ENCODE peak calls at places on chromosomes 2 and 18, in seven cellular contexts. C, X, R, T, Q, F and H are unnamed samples.

GRCh38 chr2:217568289-217568985 is 434.4 kb downstream of the TNS1 start:
- DNase-seq in C (no peak), X (no peak), R (no peak), T (no peak), Q (no peak), F (peak), H (peak)

GRCh38 chr2:224968051-224968450 is 74.2 kb downstream of the DOCK10 start:
- DNase-seq in C (no peak), X (no peak), R (no peak), T (no peak), Q (no peak), F (no peak), H (peak)

GRCh38 chr2:128314026-128314347 is 4.7 kb downstream of the HS6ST1 start:
- DNase-seq in C (no peak), X (no peak), R (no peak), T (no peak), Q (no peak), F (no peak), H (no peak)

GRCh38 chr2:203802277-203803045 is 65.1 kb upstream of the CTLA4 start:
- DNase-seq in C (no peak), X (no peak), R (no peak), T (no peak), Q (no peak), F (peak), H (peak)

GRCh38 chr2:79099140-79099686 is 11.4 kb upstream of the REG1B start:
- DNase-seq in C (no peak), X (no peak), R (no peak), T (no peak), Q (no peak), F (no peak), H (no peak)

GRCh38 chr2:69720922-69721491 is 20.9 kb upstream of the ANXA4 start:
- DNase-seq in C (no peak), X (no peak), R (no peak), T (no peak), Q (no peak), F (no peak), H (no peak)

GRCh38 chr2:106963156-106963555 is 77.2 kb upstream of the ST6GAL2 start:
- DNase-seq in C (no peak), X (no peak), R (no peak), T (no peak), Q (no peak), F (peak), H (no peak)

GRCh38 chr2:136135924-136136906 is 18.3 kb upstream of the CXCR4 start:
- DNase-seq in C (no peak), X (no peak), R (peak), T (no peak), Q (no peak), F (peak), H (no peak)

GRCh38 chr2:132677661-132678060 is 7.7 kb upstream of the LYPD1 start:
- DNase-seq in C (no peak), X (peak), R (no peak), T (no peak), Q (no peak), F (peak), H (no peak)

GRCh38 chr18:34818069-34818468 is 108.0 kb downstream of the DTNA start:
- DNase-seq in C (no peak), X (no peak), R (no peak), T (no peak), Q (no peak), F (no peak), H (no peak)

GRCh38 chr2:207288628-207289027 is 122.9 kb upstream of the KLF7 start:
- DNase-seq in C (no peak), X (peak), R (no peak), T (no peak), Q (no peak), F (no peak), H (no peak)

GRCh38 chr2:188665196-188665595 is 309.0 kb upstream of the COL3A1 start:
- DNase-seq in C (no peak), X (no peak), R (no peak), T (no peak), Q (no peak), F (peak), H (peak)

GRCh38 chr2:148720501-148720998 is 76.0 kb downstream of the EPC2 start:
- DNase-seq in C (no peak), X (no peak), R (peak), T (no peak), Q (peak), F (no peak), H (peak)

GRCh38 chr2:3464401-3465005 is 54.8 kb downstream of the ADI1 start:
- DNase-seq in C (no peak), X (no peak), R (peak), T (no peak), Q (peak), F (no peak), H (no peak)

GRCh38 chr2:150528861-150529801 is 41.7 kb upstream of the RND3 start:
- DNase-seq in C (peak), X (peak), R (no peak), T (no peak), Q (no peak), F (peak), H (peak)

GRCh38 chr2:147863835-147864234 is 19.0 kb downstream of the ACVR2A start:
- DNase-seq in C (no peak), X (peak), R (no peak), T (no peak), Q (no peak), F (peak), H (no peak)

GRCh38 chr2:30265441-30266015 is 34.2 kb downstream of the LBH start:
- DNase-seq in C (no peak), X (peak), R (no peak), T (no peak), Q (no peak), F (peak), H (peak)

GRCh38 chr2:119647440-119648169 is 31.4 kb upstream of the TMEM177 start:
- DNase-seq in C (no peak), X (peak), R (no peak), T (no peak), Q (no peak), F (peak), H (peak)

GRCh38 chr2:8456149-8457091 is 225.4 kb upstream of the ID2 start:
- DNase-seq in C (no peak), X (no peak), R (no peak), T (no peak), Q (no peak), F (no peak), H (no peak)

GRCh38 chr2:12928197-12928596 is 211.5 kb downstream of the TRIB2 start:
- DNase-seq in C (no peak), X (peak), R (no peak), T (no peak), Q (no peak), F (peak), H (peak)

GRCh38 chr2:60516383-60516811 is 37.1 kb downstream of the BCL11A start:
- DNase-seq in C (no peak), X (peak), R (no peak), T (no peak), Q (no peak), F (peak), H (peak)
- H3K4me3 ChIP-seq in C (no peak), X (no peak), R (no peak), T (no peak), Q (no peak), F (peak), H (peak)

GRCh38 chr2:208466920-208467298 is 60.3 kb downstream of the PTH2R start:
- DNase-seq in C (no peak), X (no peak), R (no peak), T (no peak), Q (no peak), F (peak), H (peak)

GRCh38 chr2:208467564-208467963 is 61.0 kb downstream of the PTH2R start:
- DNase-seq in C (peak), X (no peak), R (no peak), T (no peak), Q (no peak), F (no peak), H (no peak)

GRCh38 chr2:208464205-208464604 is 57.6 kb downstream of the PTH2R start:
- DNase-seq in C (no peak), X (no peak), R (no peak), T (no peak), Q (no peak), F (no peak), H (no peak)

GRCh38 chr2:208466133-208466919 is 59.7 kb downstream of the PTH2R start:
- DNase-seq in C (peak), X (peak), R (no peak), T (peak), Q (no peak), F (peak), H (peak)
- TF ChIP-seq CTCF in C (peak), X (peak), R (no peak), T (peak), Q (no peak), F (peak), H (peak)

DNA sequence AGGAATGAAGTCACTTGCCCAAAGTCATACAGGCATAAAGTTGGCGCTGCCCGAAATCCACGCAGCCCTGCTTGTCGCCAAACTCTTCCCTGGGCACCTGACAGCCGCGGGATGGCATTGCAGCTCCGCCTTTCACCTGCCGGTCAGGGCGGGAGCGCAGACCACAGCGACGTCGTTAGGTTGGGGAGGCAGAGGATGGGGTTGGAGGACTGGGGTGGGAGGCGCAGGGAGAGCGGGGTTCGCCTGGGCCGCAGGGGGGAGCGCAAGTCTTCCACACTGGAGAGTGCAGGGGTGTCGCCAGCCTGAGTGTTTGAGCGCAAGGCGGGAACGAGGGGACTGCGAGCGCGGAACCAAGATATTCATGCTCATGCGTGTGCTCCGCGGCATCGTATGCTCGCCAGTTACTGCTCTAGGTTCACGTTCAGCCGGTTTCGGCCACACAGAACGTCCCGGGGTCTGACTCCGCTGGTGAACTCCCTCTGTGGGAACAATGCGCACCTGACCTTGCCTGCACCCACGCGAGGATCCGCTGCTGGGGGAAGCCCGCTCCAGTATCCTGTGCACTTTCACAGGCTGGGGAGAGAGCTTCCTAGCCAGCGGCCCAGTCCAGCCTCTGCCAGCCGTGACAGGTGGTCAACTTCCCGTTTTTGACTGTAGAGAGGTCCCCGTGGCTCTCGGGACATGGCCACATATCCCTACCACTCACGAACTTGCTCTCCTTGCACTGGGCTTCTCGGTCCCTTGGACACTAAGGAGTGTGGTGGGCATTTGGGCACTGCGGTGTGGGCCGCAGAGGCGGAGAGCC is 767 bp upstream of the NPPC start:
- DNase-seq in C (no peak), X (peak), R (peak), T (no peak), Q (peak), F (peak), H (peak)
- H3K4me3 ChIP-seq in C (peak), X (peak), R (peak), T (no peak), Q (peak), F (peak), H (no peak)

DNA sequence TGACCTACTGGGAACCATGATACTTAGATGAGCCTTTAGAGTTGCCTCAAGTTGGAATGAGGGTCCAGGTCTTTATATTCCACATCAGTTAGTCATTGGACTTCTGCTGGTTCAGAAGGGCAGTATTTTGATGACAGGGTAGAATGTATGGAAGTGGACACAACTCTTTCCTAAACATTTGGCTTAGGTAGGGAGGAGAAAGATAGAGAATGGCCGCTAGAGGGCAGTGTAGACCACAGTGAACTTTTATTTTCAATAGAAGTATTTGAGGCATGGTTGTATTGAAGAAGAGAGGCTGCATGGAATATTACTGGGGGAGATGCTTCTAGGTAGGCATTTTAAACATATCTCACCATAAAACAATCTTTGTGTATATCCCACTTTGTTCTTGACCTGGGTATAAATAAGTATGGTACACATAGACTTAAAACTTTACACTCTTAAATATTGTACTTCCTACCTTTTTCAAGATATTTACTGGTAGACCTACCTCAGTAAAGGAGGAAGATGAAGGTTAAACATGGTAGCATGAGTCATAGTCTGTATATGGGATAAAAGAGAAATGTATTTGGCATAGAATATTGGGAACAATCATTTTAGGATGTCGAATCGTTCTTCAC is 497.6 kb upstream of the FAM98A start:
- DNase-seq in C (peak), X (peak), R (no peak), T (peak), Q (peak), F (peak), H (peak)
- TF ChIP-seq CTCF in C (peak), X (peak), R (peak), T (peak), Q (peak), F (peak), H (peak)

GRCh38 chr2:230974096-230974913 is 21.6 kb upstream of the SPATA3 start:
- DNase-seq in C (no peak), X (peak), R (no peak), T (no peak), Q (no peak), F (peak), H (peak)
- H3K4me3 ChIP-seq in C (no peak), X (no peak), R (no peak), T (no peak), Q (no peak), F (no peak), H (no peak)

DNA sequence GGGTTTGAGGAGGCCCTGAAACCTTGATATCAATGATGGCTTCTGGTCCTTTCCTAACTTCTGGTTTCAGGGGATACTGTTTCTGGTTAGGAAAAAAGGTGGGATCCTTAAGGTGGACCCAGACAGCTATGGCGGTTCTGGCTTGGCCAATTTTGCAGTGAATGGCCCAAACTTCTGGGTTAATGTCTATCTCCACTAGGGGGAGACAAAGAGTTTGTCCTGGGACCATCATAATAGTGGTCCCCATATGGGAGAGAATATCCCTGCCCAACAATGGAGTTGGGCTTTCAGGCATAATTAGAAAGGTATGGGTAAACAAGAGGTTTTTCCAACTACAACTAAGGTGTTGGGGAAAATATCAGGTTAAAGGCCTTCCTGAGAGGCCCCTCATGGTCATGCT is 273.5 kb downstream of the CALCRL start:
- DNase-seq in C (peak), X (no peak), R (no peak), T (no peak), Q (no peak), F (no peak), H (peak)
- TF ChIP-seq CTCF in C (peak), X (peak), R (no peak), T (peak), Q (no peak), F (peak), H (peak)

DNA sequence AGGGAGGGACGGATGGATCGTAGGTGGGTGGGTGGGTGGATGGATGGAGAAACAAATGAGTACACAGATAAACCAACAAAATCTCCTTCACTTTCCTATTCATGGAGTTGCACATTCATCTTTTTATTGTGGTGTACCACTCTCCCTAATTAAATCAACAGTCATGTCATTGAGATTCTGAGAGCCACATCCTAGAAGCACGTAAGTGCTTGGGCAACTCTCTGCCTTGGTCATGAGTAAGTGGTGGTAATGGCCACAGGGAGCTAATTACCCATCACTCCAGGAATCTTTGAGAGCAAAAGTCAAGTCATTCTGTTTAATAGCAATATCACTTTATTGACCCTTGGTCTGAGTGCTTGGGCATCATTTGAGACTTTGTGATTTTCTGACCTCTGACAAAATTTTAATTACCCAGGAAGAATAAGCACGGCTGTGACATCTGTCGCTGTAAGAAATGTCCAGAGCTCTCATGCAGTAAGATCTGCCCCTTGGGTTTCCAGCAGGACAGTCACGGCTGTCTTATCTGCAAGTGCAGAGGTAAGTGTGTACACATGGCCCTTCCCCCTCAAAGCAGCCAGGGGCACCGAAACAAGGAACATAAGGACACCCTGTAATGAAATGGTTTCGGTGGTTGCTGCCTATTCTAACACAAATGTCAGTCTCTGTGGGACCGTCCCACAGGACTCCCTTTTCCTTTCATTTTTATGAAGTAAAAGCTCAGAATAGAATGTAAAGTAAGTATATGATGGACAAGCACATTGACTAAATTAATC is 85.9 kb downstream of the FEZ2 start:
- DNase-seq in C (no peak), X (no peak), R (no peak), T (no peak), Q (no peak), F (peak), H (no peak)
- H3K4me3 ChIP-seq in C (no peak), X (no peak), R (no peak), T (no peak), Q (no peak), F (no peak), H (no peak)

GRCh38 chr18:79754022-79754761 is 43.5 kb upstream of the KCNG2 start:
- DNase-seq in C (no peak), X (no peak), R (peak), T (no peak), Q (no peak), F (no peak), H (no peak)
- TF ChIP-seq CTCF in C (no peak), X (no peak), R (no peak), T (no peak), Q (no peak), F (no peak), H (no peak)

GRCh38 chr2:21011876-21012556 is 31.9 kb downstream of the APOB start:
- DNase-seq in C (no peak), X (no peak), R (no peak), T (no peak), Q (no peak), F (no peak), H (no peak)
- H3K4me3 ChIP-seq in C (no peak), X (no peak), R (no peak), T (no peak), Q (no peak), F (no peak), H (no peak)